ENCODE peak calls at places on chromosomes 11 and 22, in five cellular contexts. C is CD8-positive, alpha-beta T cell; Z is fibroblast of lung; T is stomach; E is hepatocyte. G is an unnamed sample.

GRCh38 chr11:116485425-116485824 is 287.4 kb downstream of the BUD13 start:
- DNase-seq in C (no peak), Z (no peak), T (no peak), E (peak; percentile 52), G (peak; percentile 18)

GRCh38 chr11:122195790-122196189 is 79.8 kb upstream of the BLID start:
- DNase-seq in C (no peak), Z (no peak), T (no peak), E (no peak), G (no peak)

GRCh38 chr11:126742582-126742981 is 258.0 kb downstream of the KIRREL3 start:
- DNase-seq in C (no peak), Z (no peak), T (no peak), E (no peak), G (peak; percentile 16)

GRCh38 chr22:20490183-20490940 is 5.2 kb downstream of the KLHL22 start:
- DNase-seq in C (no peak), Z (no peak), T (no peak), E (no peak), G (no peak)

GRCh38 chr11:68206211-68206610 is 6.9 kb downstream of the KMT5B start:
- DNase-seq in C (peak; percentile 50), Z (peak; percentile 75), T (no peak), E (peak; percentile 76), G (peak; percentile 77)

GRCh38 chr11:116109228-116109627 is 605.0 kb upstream of the CADM1 start:
- DNase-seq in C (no peak), Z (peak; percentile 33), T (no peak), E (peak; percentile 33), G (no peak)

GRCh38 chr11:73787051-73787642 is 527 bp upstream of the MRPL48 start:
- DNase-seq in C (no peak), Z (no peak), T (no peak), E (no peak), G (no peak)

GRCh38 chr22:19179472-19180048 is 1.0 kb upstream of the SLC25A1 start:
- DNase-seq in C (no peak), Z (peak; percentile 88), T (peak; percentile 80), E (peak; percentile 92), G (peak; percentile 85)

GRCh38 chr22:36577019-36577418 is 48.1 kb upstream of the EIF3D start:
- DNase-seq in C (no peak), Z (peak; percentile 22), T (no peak), E (no peak), G (no peak)

GRCh38 chr11:75389276-75389605 is 10.1 kb upstream of the RPS3 start:
- DNase-seq in C (no peak), Z (peak; percentile 37), T (no peak), E (no peak), G (no peak)

GRCh38 chr11:44246726-44247125 is 63.2 kb downstream of the ALX4 start:
- DNase-seq in C (no peak), Z (peak; percentile 24), T (no peak), E (no peak), G (no peak)

GRCh38 chr11:83401506-83402225 is 115.5 kb upstream of the CCDC90B start:
- DNase-seq in C (no peak), Z (no peak), T (no peak), E (no peak), G (no peak)

GRCh38 chr11:64538501-64538951 is 52.5 kb upstream of the SLC22A12 start:
- DNase-seq in C (no peak), Z (no peak), T (no peak), E (no peak), G (no peak)

GRCh38 chr11:34053161-34053686 is 1.7 kb downstream of the CAPRIN1 start:
- DNase-seq in C (peak; percentile 80), Z (peak; percentile 81), T (peak; percentile 77), E (peak; percentile 85), G (peak; percentile 79)

GRCh38 chr11:64661622-64662021 is 61.4 kb downstream of the NRXN2 start:
- DNase-seq in C (no peak), Z (no peak), T (no peak), E (no peak), G (no peak)

GRCh38 chr11:94786264-94787126 is 18.3 kb downstream of the AMOTL1 start:
- DNase-seq in C (no peak), Z (peak; percentile 74), T (no peak), E (no peak), G (peak; percentile 38)

GRCh38 chr11:92717240-92717639 is 252.2 kb upstream of the MTNR1B start:
- DNase-seq in C (no peak), Z (no peak), T (no peak), E (no peak), G (no peak)

GRCh38 chr22:24001314-24001713 is 3.9 kb downstream of the GSTT4 start:
- DNase-seq in C (no peak), Z (no peak), T (no peak), E (no peak), G (no peak)

GRCh38 chr11:116576523-116576922 is 196.3 kb downstream of the BUD13 start:
- DNase-seq in C (no peak), Z (no peak), T (no peak), E (no peak), G (no peak)

GRCh38 chr11:64665381-64665780 is 57.6 kb downstream of the NRXN2 start:
- DNase-seq in C (no peak), Z (no peak), T (no peak), E (no peak), G (no peak)

GRCh38 chr11:107732327-107733051 is 20.6 kb upstream of the SLN start:
- DNase-seq in C (no peak), Z (no peak), T (no peak), E (no peak), G (no peak)

GRCh38 chr11:120182357-120182756 is 28.5 kb upstream of the OAF start:
- DNase-seq in C (peak; percentile 11), Z (no peak), T (peak; percentile 17), E (peak; percentile 10), G (no peak)

GRCh38 chr11:115706735-115707134 is 202.5 kb upstream of the CADM1 start:
- DNase-seq in C (no peak), Z (no peak), T (no peak), E (no peak), G (no peak)

GRCh38 chr22:42957958-42958357 is 57.0 kb downstream of the PACSIN2 start:
- DNase-seq in C (no peak), Z (no peak), T (no peak), E (no peak), G (no peak)

GRCh38 chr11:84686726-84687125 is 940.4 kb downstream of the DLG2 start:
- DNase-seq in C (no peak), Z (no peak), T (no peak), E (no peak), G (no peak)

GRCh38 chr11:132064987-132065620 is 694.7 kb downstream of the NTM start:
- DNase-seq in C (no peak), Z (peak; percentile 95), T (no peak), E (peak; percentile 64), G (no peak)

GRCh38 chr11:13962562-13963168 is at the start of gene SPON1:
- DNase-seq in C (peak; percentile 70), Z (peak; percentile 49), T (peak; percentile 30), E (peak; percentile 84), G (peak; percentile 52)

GRCh38 chr11:65078151-65078550 is 5.7 kb downstream of the CDCA5 start:
- DNase-seq in C (peak; percentile 80), Z (peak; percentile 15), T (peak; percentile 83), E (peak; percentile 76), G (peak; percentile 83)

GRCh38 chr11:64372802-64373597 is 14.0 kb downstream of the RPS6KA4 start:
- DNase-seq in C (no peak), Z (no peak), T (no peak), E (no peak), G (peak; percentile 74)

GRCh38 chr11:44849922-44850321 is 100.8 kb downstream of the TP53I11 start:
- DNase-seq in C (no peak), Z (no peak), T (no peak), E (no peak), G (no peak)

GRCh38 chr11:68002943-68003845 is 703 bp downstream of the UNC93B1 start:
- DNase-seq in C (peak; percentile 77), Z (no peak), T (peak; percentile 75), E (peak; percentile 58), G (peak; percentile 63)

DNA sequence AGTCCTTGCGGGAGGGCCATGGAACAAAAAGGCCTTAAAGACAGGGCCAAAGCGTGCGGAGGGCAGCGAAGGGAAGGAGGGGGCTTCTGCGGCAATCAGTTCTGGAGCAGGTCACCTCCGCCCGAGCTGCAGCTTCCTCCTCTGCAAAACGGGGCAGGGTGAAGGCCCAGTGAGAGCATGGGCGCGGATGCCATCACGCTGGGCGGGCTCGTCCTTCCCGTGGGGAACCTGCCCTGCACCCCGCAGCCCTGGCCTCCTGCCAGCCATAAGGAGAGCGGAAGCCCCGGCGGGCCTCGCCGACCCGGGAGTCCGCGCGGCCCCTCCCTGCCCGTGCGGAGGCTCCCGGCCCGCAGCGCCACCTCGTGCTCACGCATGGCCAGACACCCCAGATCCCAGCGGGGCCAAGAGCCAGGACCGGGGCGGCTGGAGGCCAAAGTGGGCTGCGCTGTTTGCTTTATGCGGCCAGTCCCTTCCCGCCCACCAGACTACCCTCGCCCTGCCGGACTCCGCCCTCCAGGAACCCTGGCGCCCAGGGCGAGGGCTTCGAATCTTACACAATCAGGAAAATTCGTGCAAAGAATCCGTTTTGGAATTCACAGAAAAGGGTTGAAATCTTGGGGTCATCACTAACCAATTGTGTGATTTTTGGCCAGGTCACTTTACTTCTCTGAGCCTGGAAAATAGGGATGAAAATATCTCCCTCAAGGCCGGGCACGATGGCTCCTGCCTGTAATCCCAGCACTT is 16.1 kb downstream of the TSKU start:
- DNase-seq in C (peak; percentile 89), Z (peak; percentile 81), T (peak; percentile 86), E (peak; percentile 92), G (peak; percentile 82)
- H3K4me3 ChIP-seq in C (peak overlapping the region; percentile 51), Z (peak overlapping the region; percentile 16), T (peak overlapping the region; percentile 29), E (no peak overlapping the region), G (no peak overlapping the region)

GRCh38 chr22:48482771-48483170 is 1344.9 kb downstream of the BRD1 start:
- DNase-seq in C (no peak), Z (no peak), T (no peak), E (no peak), G (no peak)
- H3K27me3 ChIP-seq in C (no peaks in the 10 kb centered on the region), Z (no peaks in the 10 kb centered on the region), T (peaks cover 4% of the 10 kb centered on the region), E (peaks cover 27% of the 10 kb centered on the region), G (no peaks in the 10 kb centered on the region)

GRCh38 chr11:118373263-118373662 is 13.9 kb downstream of the UBE4A start:
- DNase-seq in C (no peak), Z (no peak), T (no peak), E (no peak), G (no peak)

GRCh38 chr11:118375980-118376379 is 16.6 kb downstream of the UBE4A start:
- DNase-seq in C (no peak), Z (no peak), T (no peak), E (no peak), G (no peak)

GRCh38 chr11:118374729-118375128 is 15.3 kb downstream of the UBE4A start:
- DNase-seq in C (no peak), Z (peak; percentile 5), T (no peak), E (no peak), G (no peak)

GRCh38 chr11:118370774-118371173 is 11.4 kb downstream of the UBE4A start:
- DNase-seq in C (no peak), Z (no peak), T (no peak), E (no peak), G (no peak)

DNA sequence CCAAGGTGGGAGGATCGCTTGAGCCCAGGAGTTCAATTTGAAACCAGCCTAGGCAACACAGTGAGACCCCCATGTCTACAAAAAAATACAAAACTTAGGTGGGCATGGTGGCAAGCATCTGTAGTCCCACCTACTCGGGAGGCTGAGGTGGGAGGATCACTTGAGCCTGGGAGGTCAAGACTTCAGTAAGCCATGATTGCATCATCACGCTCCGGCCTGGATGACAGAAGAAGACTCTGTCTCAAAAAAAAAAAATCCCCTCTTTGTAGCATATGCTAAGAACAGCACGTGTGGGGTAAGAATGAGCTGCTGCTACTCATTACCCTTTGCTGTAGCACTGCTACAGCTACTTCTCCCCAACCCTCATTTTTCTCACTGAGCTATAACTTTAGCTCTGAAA is 14.5 kb downstream of the UBE4A start:
- DNase-seq in C (no peak), Z (no peak), T (no peak), E (no peak), G (no peak)
- H3K36me3 ChIP-seq in C (peaks cover 76% of the 10 kb centered on the region), Z (peaks cover 3% of the 10 kb centered on the region), T (peaks cover 100% of the 10 kb centered on the region), E (peaks cover 4% of the 10 kb centered on the region), G (peaks cover 44% of the 10 kb centered on the region)

GRCh38 chr11:16191212-16191851 is 165.0 kb downstream of the SOX6 start:
- DNase-seq in C (no peak), Z (no peak), T (no peak), E (no peak), G (no peak)
- H3K4me3 ChIP-seq in C (no peak overlapping the region), Z (no peak overlapping the region), T (no peak overlapping the region), E (no peak overlapping the region), G (no peak overlapping the region)

G was measured in small intestine.